ENCODE peak calls at places on chromosome 1, in six cellular contexts. R is substantia nigra, W is mucosa of gallbladder, K is WTC11, J is spleen, G is cardiac septum. Y is an unnamed sample.

GRCh38 chr1:40769815-40770214 is 13.8 kb upstream of the KCNQ4 start:
- DNase-seq in R (no peak), W (no peak), K (no peak), J (no peak), G (no peak), Y (no peak)

GRCh38 chr1:16133007-16133961 is 22.6 kb downstream of the EPHA2 start:
- DNase-seq in R (no peak), W (no peak), K (no peak), J (no peak), G (no peak), Y (no peak)

GRCh38 chr1:234433563-234434285 is 45.3 kb downstream of the TARBP1 start:
- DNase-seq in R (no peak), W (no peak), K (no peak), J (no peak), G (no peak), Y (no peak)

GRCh38 chr1:166947398-166948043 is 27.8 kb downstream of the ILDR2 start:
- DNase-seq in R (peak; percentile 76), W (no peak), K (peak; percentile 68), J (peak; percentile 72), G (no peak), Y (peak; percentile 65)

GRCh38 chr1:217138173-217138838 is 415.1 kb upstream of the ESRRG start:
- DNase-seq in R (no peak), W (no peak), K (peak; percentile 20), J (no peak), G (no peak), Y (no peak)

GRCh38 chr1:232669981-232670763 is 40.2 kb upstream of the SIPA1L2 start:
- DNase-seq in R (no peak), W (no peak), K (no peak), J (no peak), G (no peak), Y (no peak)

GRCh38 chr1:70043806-70044205 is 161.6 kb downstream of the LRRC40 start:
- DNase-seq in R (no peak), W (no peak), K (no peak), J (no peak), G (no peak), Y (no peak)

GRCh38 chr1:154974808-154975408 is 427 bp downstream of the CKS1B start:
- DNase-seq in R (peak; percentile 81), W (peak; percentile 97), K (peak; percentile 97), J (peak; percentile 96), G (peak; percentile 95), Y (peak; percentile 97)

GRCh38 chr1:102891868-102892625 is 216.3 kb downstream of the COL11A1 start:
- DNase-seq in R (no peak), W (no peak), K (no peak), J (no peak), G (no peak), Y (no peak)

Y was measured in upper lobe of right lung.